ENCODE peak calls at places on chromosomes 13 and 19, in six cellular contexts. One of them, this sample, is unnamed.

GRCh38 chr13:35978607-35979316 is 152.4 kb downstream of the DCLK1 start:
- DNase-seq in IMR-90: peak; percentile 69
- DNase-seq in Peyer's patch: no peak
- DNase-seq in NB4: peak; percentile 75
- DNase-seq in testis: peak; percentile 66
- DNase-seq in GM12892: no peak
- DNase-seq in this sample: peak; percentile 72

GRCh38 chr13:100506154-100506553 is 82.4 kb downstream of the GGACT start:
- DNase-seq in IMR-90: no peak
- DNase-seq in Peyer's patch: no peak
- DNase-seq in NB4: no peak
- DNase-seq in testis: no peak
- DNase-seq in GM12892: peak; percentile 53
- DNase-seq in this sample: no peak

GRCh38 chr13:83780201-83780600 is 102.1 kb downstream of the SLITRK1 start:
- DNase-seq in IMR-90: peak; percentile 15
- DNase-seq in Peyer's patch: no peak
- DNase-seq in NB4: peak; percentile 56
- DNase-seq in testis: peak; percentile 36
- DNase-seq in GM12892: no peak
- DNase-seq in this sample: peak; percentile 44

GRCh38 chr19:10270180-10270615 is 722 bp upstream of the ICAM1 start:
- DNase-seq in IMR-90: no peak
- DNase-seq in Peyer's patch: peak; percentile 94
- DNase-seq in NB4: peak; percentile 100
- DNase-seq in testis: peak; percentile 52
- DNase-seq in GM12892: no peak
- DNase-seq in this sample: peak; percentile 57

GRCh38 chr13:39538826-39539555 is 64.0 kb downstream of the LHFPL6 start:
- DNase-seq in IMR-90: peak; percentile 81
- DNase-seq in Peyer's patch: no peak
- DNase-seq in NB4: no peak
- DNase-seq in testis: no peak
- DNase-seq in GM12892: no peak
- DNase-seq in this sample: no peak

GRCh38 chr19:30312582-30313352 is 59.4 kb upstream of the ZNF536 start:
- DNase-seq in IMR-90: no peak
- DNase-seq in Peyer's patch: no peak
- DNase-seq in NB4: peak; percentile 3
- DNase-seq in testis: no peak
- DNase-seq in GM12892: no peak
- DNase-seq in this sample: no peak

GRCh38 chr13:36531746-36532486 is 99.6 kb downstream of the CCNA1 start:
- DNase-seq in IMR-90: no peak
- DNase-seq in Peyer's patch: no peak
- DNase-seq in NB4: no peak
- DNase-seq in testis: no peak
- DNase-seq in GM12892: no peak
- DNase-seq in this sample: no peak

GRCh38 chr13:40221460-40222201 is 444.8 kb downstream of the FOXO1 start:
- DNase-seq in IMR-90: no peak
- DNase-seq in Peyer's patch: peak; percentile 80
- DNase-seq in NB4: peak; percentile 27
- DNase-seq in testis: peak; percentile 23
- DNase-seq in GM12892: no peak
- DNase-seq in this sample: no peak

GRCh38 chr13:111241006-111241755 is 79.3 kb upstream of the TEX29 start:
- DNase-seq in IMR-90: no peak
- DNase-seq in Peyer's patch: no peak
- DNase-seq in NB4: no peak
- DNase-seq in testis: no peak
- DNase-seq in GM12892: no peak
- DNase-seq in this sample: no peak

GRCh38 chr19:7833225-7834156 is 3.5 kb downstream of the EVI5L start:
- DNase-seq in IMR-90: peak; percentile 33
- DNase-seq in Peyer's patch: peak; percentile 91
- DNase-seq in NB4: no peak
- DNase-seq in testis: peak; percentile 86
- DNase-seq in GM12892: no peak
- DNase-seq in this sample: no peak
- TF ChIP-seq POLR2A in IMR-90: no peak
- TF ChIP-seq POLR2A in Peyer's patch: no peak
- TF ChIP-seq POLR2A in NB4: no peak
- TF ChIP-seq POLR2A in testis: no peak
- TF ChIP-seq POLR2A in GM12892: no peak
- TF ChIP-seq POLR2A in this sample: no peak

DNA sequence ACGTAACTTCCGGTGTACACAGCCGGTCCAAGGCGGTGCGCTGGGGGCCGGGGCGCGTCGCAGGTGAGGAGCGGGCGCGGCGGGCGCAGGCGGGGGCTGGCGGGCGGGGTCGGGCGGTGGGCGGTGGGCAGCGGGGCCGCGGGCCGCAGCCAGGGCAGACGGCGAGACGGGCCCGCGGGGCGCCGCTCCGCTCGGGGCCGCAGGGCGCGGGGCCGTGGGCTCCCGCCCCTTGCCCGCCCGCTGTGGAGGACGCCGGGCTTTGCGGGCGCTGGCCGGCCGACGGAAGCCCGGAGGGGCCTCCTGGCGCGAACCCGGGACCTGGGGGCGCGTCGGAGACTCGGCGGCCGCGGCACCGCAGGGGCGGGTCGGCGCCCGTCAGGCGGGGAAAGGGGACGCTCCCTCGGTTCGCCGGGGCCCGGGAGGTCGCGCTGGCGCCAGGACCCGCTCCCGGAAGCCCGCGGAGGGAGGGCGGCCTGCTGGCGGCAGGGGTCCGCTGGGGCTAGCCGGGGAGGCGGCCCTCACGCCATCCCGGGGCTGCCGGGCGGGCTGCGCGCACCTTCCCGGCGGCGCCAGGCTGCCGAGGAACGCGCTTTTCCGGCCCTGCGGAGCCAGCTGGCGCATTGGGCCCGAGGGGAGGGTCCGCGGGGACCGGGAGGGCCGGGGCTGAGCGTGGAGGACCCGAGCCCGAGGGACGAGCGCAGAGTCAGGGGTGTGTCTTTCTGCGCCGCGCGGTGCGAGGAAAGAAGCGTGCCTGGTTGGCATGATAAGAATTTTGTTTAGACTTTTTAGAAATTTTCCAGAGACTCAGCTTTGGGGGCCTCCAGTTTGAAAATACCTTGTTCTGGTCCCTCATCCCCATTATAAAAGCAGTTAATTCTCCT is at the start of gene GARRE1:
- DNase-seq in IMR-90: peak; percentile 24
- DNase-seq in Peyer's patch: peak; percentile 54
- DNase-seq in NB4: peak; percentile 59
- DNase-seq in testis: peak; percentile 91
- DNase-seq in GM12892: peak; percentile 52
- DNase-seq in this sample: peak; percentile 84
- TF ChIP-seq POLR2A in IMR-90: no peak
- TF ChIP-seq POLR2A in Peyer's patch: no peak
- TF ChIP-seq POLR2A in NB4: no peak
- TF ChIP-seq POLR2A in testis: no peak
- TF ChIP-seq POLR2A in GM12892: no peak
- TF ChIP-seq POLR2A in this sample: no peak

GRCh38 chr13:95195146-95195545 is 106.1 kb downstream of the ABCC4 start:
- DNase-seq in IMR-90: no peak
- DNase-seq in Peyer's patch: no peak
- DNase-seq in NB4: no peak
- DNase-seq in testis: peak; percentile 27
- DNase-seq in GM12892: no peak
- DNase-seq in this sample: no peak

GRCh38 chr13:95193509-95194230 is 107.6 kb downstream of the ABCC4 start:
- DNase-seq in IMR-90: no peak
- DNase-seq in Peyer's patch: no peak
- DNase-seq in NB4: no peak
- DNase-seq in testis: no peak
- DNase-seq in GM12892: no peak
- DNase-seq in this sample: no peak

GRCh38 chr13:95191821-95192220 is 109.4 kb downstream of the ABCC4 start:
- DNase-seq in IMR-90: peak; percentile 74
- DNase-seq in Peyer's patch: peak; percentile 84
- DNase-seq in NB4: peak; percentile 85
- DNase-seq in testis: peak; percentile 90
- DNase-seq in GM12892: peak; percentile 52
- DNase-seq in this sample: peak; percentile 91

GRCh38 chr13:95197548-95197947 is 103.7 kb downstream of the ABCC4 start:
- DNase-seq in IMR-90: no peak
- DNase-seq in Peyer's patch: no peak
- DNase-seq in NB4: no peak
- DNase-seq in testis: no peak
- DNase-seq in GM12892: no peak
- DNase-seq in this sample: no peak

DNA sequence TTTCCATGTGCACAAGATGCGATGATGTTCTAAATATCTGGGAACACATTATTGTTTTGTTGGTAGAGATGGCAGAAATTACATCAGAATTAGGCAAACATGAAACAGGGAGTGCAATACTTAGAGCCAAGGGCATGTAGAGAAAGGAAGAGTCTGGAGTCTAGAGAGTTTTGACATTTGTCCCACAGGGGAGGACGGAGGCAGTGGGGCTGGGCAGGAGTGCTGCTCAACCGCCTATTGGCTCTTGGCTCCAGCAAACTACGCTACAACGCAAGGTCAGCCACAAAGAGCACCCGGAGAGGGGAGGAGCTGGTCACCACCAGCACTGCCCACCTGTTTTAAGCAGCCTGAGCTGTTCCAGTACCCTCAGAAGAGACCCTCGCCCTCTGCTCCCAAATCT is 108.3 kb downstream of the ABCC4 start:
- DNase-seq in IMR-90: no peak
- DNase-seq in Peyer's patch: no peak
- DNase-seq in NB4: no peak
- DNase-seq in testis: no peak
- DNase-seq in GM12892: no peak
- DNase-seq in this sample: no peak
- TF ChIP-seq POLR2A in IMR-90: no peak
- TF ChIP-seq POLR2A in Peyer's patch: no peak
- TF ChIP-seq POLR2A in NB4: no peak
- TF ChIP-seq POLR2A in testis: no peak
- TF ChIP-seq POLR2A in GM12892: no peak
- TF ChIP-seq POLR2A in this sample: no peak

DNA sequence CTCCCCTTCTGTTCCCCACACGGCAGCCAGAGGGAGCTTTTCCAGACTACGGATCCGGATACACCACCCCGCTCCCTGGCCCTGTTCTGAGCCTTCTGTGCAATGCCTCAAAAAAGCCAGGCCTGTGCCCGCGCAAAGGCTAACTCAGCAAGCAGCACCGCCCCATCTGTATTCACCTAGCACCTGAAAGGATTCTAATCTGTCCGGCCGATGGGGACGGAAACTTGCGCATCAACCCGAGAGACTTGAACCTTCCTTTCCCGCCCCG is 589 bp downstream of the ZBTB45 start:
- DNase-seq in IMR-90: peak; percentile 74
- DNase-seq in Peyer's patch: peak; percentile 75
- DNase-seq in NB4: peak; percentile 85
- DNase-seq in testis: peak; percentile 72
- DNase-seq in GM12892: no peak
- DNase-seq in this sample: peak; percentile 86
- TF ChIP-seq POLR2A in IMR-90: no peak
- TF ChIP-seq POLR2A in Peyer's patch: no peak
- TF ChIP-seq POLR2A in NB4: no peak
- TF ChIP-seq POLR2A in testis: no peak
- TF ChIP-seq POLR2A in GM12892: no peak
- TF ChIP-seq POLR2A in this sample: no peak

GRCh38 chr19:5693195-5694166 is 3.4 kb downstream of the RPL36 start:
- DNase-seq in IMR-90: no peak
- DNase-seq in Peyer's patch: no peak
- DNase-seq in NB4: peak; percentile 25
- DNase-seq in testis: no peak
- DNase-seq in GM12892: no peak
- DNase-seq in this sample: no peak
- TF ChIP-seq POLR2A in IMR-90: no peak
- TF ChIP-seq POLR2A in Peyer's patch: no peak
- TF ChIP-seq POLR2A in NB4: peak; percentile 18
- TF ChIP-seq POLR2A in testis: no peak
- TF ChIP-seq POLR2A in GM12892: peak; percentile 58
- TF ChIP-seq POLR2A in this sample: no peak

GRCh38 chr13:74118328-74118727 is 15.9 kb downstream of the KLF12 start:
- DNase-seq in IMR-90: no peak
- DNase-seq in Peyer's patch: no peak
- DNase-seq in NB4: no peak
- DNase-seq in testis: no peak
- DNase-seq in GM12892: no peak
- DNase-seq in this sample: no peak
- TF ChIP-seq POLR2A in IMR-90: no peak
- TF ChIP-seq POLR2A in Peyer's patch: no peak
- TF ChIP-seq POLR2A in NB4: no peak
- TF ChIP-seq POLR2A in testis: no peak
- TF ChIP-seq POLR2A in GM12892: no peak
- TF ChIP-seq POLR2A in this sample: no peak

GRCh38 chr13:48975926-48976676 is 389 bp downstream of the FNDC3A start:
- DNase-seq in IMR-90: peak; percentile 75
- DNase-seq in Peyer's patch: peak; percentile 93
- DNase-seq in NB4: peak; percentile 95
- DNase-seq in testis: peak; percentile 93
- DNase-seq in GM12892: peak; percentile 56
- DNase-seq in this sample: peak; percentile 89
- TF ChIP-seq POLR2A in IMR-90: peak; percentile 65
- TF ChIP-seq POLR2A in Peyer's patch: peak; percentile 71
- TF ChIP-seq POLR2A in NB4: peak; percentile 58
- TF ChIP-seq POLR2A in testis: no peak
- TF ChIP-seq POLR2A in GM12892: peak; percentile 84
- TF ChIP-seq POLR2A in this sample: peak; percentile 90

GRCh38 chr13:99374994-99375805 is 68.0 kb upstream of the GPR183 start:
- DNase-seq in IMR-90: no peak
- DNase-seq in Peyer's patch: peak; percentile 93
- DNase-seq in NB4: peak; percentile 62
- DNase-seq in testis: no peak
- DNase-seq in GM12892: no peak
- DNase-seq in this sample: no peak
- TF ChIP-seq POLR2A in IMR-90: no peak
- TF ChIP-seq POLR2A in Peyer's patch: no peak
- TF ChIP-seq POLR2A in NB4: no peak
- TF ChIP-seq POLR2A in testis: no peak
- TF ChIP-seq POLR2A in GM12892: no peak
- TF ChIP-seq POLR2A in this sample: no peak

DNA sequence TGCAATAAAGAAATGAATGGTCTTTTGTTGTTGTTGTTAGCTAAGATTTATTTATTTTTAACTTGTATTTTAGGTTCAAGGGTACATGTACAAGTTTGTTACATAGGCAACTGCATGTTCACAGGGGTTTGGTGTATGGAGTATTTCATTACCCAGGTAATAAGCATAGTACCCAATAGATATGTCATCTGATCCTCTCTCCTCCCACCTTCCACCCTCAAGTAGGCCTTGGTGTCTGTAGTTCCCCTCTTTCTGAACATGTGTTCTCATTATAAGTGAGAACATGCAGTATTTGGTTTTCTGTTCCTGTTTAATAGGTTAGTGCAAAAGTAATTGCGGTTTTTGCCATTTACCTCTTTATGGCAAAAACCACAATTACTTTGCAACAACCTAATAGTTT is 554.1 kb downstream of the TBC1D4 start:
- DNase-seq in IMR-90: no peak
- DNase-seq in Peyer's patch: no peak
- DNase-seq in NB4: no peak
- DNase-seq in testis: no peak
- DNase-seq in GM12892: no peak
- DNase-seq in this sample: peak; percentile 16
- TF ChIP-seq POLR2A in IMR-90: no peak
- TF ChIP-seq POLR2A in Peyer's patch: no peak
- TF ChIP-seq POLR2A in NB4: no peak
- TF ChIP-seq POLR2A in testis: no peak
- TF ChIP-seq POLR2A in GM12892: no peak
- TF ChIP-seq POLR2A in this sample: no peak